ENCODE peak calls at places on chromosomes 1 and 21, in nine cellular contexts. One of them, this sample, is unnamed.

GRCh38 chr1:170732262-170732595 is 68.3 kb downstream of the PRRX1 start:
- DNase-seq in adrenal gland: no peak
- DNase-seq in left lung: no peak
- DNase-seq in uterus: no peak
- DNase-seq in transverse colon: no peak
- DNase-seq in body of pancreas: no peak
- DNase-seq in Peyer's patch: no peak
- DNase-seq in upper lobe of left lung: no peak
- DNase-seq in GM23248: peak; percentile 69
- DNase-seq in this sample: no peak

GRCh38 chr1:214514819-214515383 is 36.5 kb downstream of the PTPN14 start:
- DNase-seq in uterus: no peak
- DNase-seq in transverse colon: no peak
- DNase-seq in left lung: no peak
- DNase-seq in body of pancreas: no peak
- DNase-seq in adrenal gland: no peak
- DNase-seq in GM23248: no peak
- DNase-seq in upper lobe of left lung: no peak
- DNase-seq in Peyer's patch: no peak
- DNase-seq in this sample: no peak

GRCh38 chr1:6960291-6960758 is 175.1 kb downstream of the CAMTA1 start:
- DNase-seq in body of pancreas: peak; percentile 29
- DNase-seq in transverse colon: no peak
- DNase-seq in adrenal gland: peak; percentile 62
- DNase-seq in upper lobe of left lung: no peak
- DNase-seq in GM23248: peak; percentile 77
- DNase-seq in left lung: no peak
- DNase-seq in Peyer's patch: no peak
- DNase-seq in uterus: no peak
- DNase-seq in this sample: no peak

GRCh38 chr21:28633803-28634572 is 358.7 kb downstream of the LTN1 start:
- DNase-seq in transverse colon: no peak
- DNase-seq in upper lobe of left lung: no peak
- DNase-seq in uterus: peak; percentile 40
- DNase-seq in adrenal gland: no peak
- DNase-seq in Peyer's patch: no peak
- DNase-seq in left lung: no peak
- DNase-seq in GM23248: peak; percentile 93
- DNase-seq in body of pancreas: no peak
- DNase-seq in this sample: peak; percentile 82

GRCh38 chr21:35511298-35512162 is 462.4 kb upstream of the RUNX1 start:
- DNase-seq in body of pancreas: no peak
- DNase-seq in Peyer's patch: no peak
- DNase-seq in GM23248: peak; percentile 71
- DNase-seq in left lung: no peak
- DNase-seq in uterus: no peak
- DNase-seq in transverse colon: no peak
- DNase-seq in upper lobe of left lung: no peak
- DNase-seq in adrenal gland: no peak
- DNase-seq in this sample: no peak

GRCh38 chr1:230548997-230549396 is 93.3 kb upstream of the COG2 start:
- DNase-seq in GM23248: no peak
- DNase-seq in left lung: no peak
- DNase-seq in uterus: no peak
- DNase-seq in Peyer's patch: no peak
- DNase-seq in transverse colon: no peak
- DNase-seq in body of pancreas: no peak
- DNase-seq in adrenal gland: no peak
- DNase-seq in upper lobe of left lung: no peak
- DNase-seq in this sample: no peak

GRCh38 chr1:12622506-12622905 is 4.5 kb upstream of the DHRS3 start:
- DNase-seq in uterus: no peak
- DNase-seq in GM23248: no peak
- DNase-seq in transverse colon: no peak
- DNase-seq in Peyer's patch: no peak
- DNase-seq in left lung: no peak
- DNase-seq in adrenal gland: no peak
- DNase-seq in upper lobe of left lung: no peak
- DNase-seq in body of pancreas: peak; percentile 28
- DNase-seq in this sample: peak; percentile 81

GRCh38 chr1:219529116-219529515 is 83.8 kb downstream of the ZC3H11B start:
- DNase-seq in adrenal gland: no peak
- DNase-seq in body of pancreas: no peak
- DNase-seq in transverse colon: no peak
- DNase-seq in uterus: no peak
- DNase-seq in GM23248: no peak
- DNase-seq in upper lobe of left lung: no peak
- DNase-seq in Peyer's patch: no peak
- DNase-seq in left lung: no peak
- DNase-seq in this sample: no peak

GRCh38 chr1:31714442-31715096 is 10.8 kb upstream of the COL16A1 start:
- DNase-seq in GM23248: peak; percentile 86
- DNase-seq in transverse colon: peak; percentile 70
- DNase-seq in upper lobe of left lung: peak; percentile 28
- DNase-seq in Peyer's patch: peak; percentile 79
- DNase-seq in left lung: no peak
- DNase-seq in uterus: peak; percentile 96
- DNase-seq in body of pancreas: peak; percentile 29
- DNase-seq in adrenal gland: peak; percentile 87
- DNase-seq in this sample: peak; percentile 95
- H3K27ac ChIP-seq in GM23248: peak overlapping the region; percentile 93
- H3K27ac ChIP-seq in transverse colon: peak overlapping the region; percentile 86
- H3K27ac ChIP-seq in upper lobe of left lung: peak overlapping the region; percentile 83
- H3K27ac ChIP-seq in Peyer's patch: peak overlapping the region; percentile 94
- H3K27ac ChIP-seq in left lung: peak overlapping the region; percentile 57
- H3K27ac ChIP-seq in uterus: peak overlapping the region; percentile 99
- H3K27ac ChIP-seq in body of pancreas: peak overlapping the region; percentile 12
- H3K27ac ChIP-seq in adrenal gland: peak overlapping the region; percentile 85
- H3K27ac ChIP-seq in this sample: peak overlapping the region; percentile 94

GRCh38 chr1:9326596-9326995 is 33.9 kb downstream of the SPSB1 start:
- DNase-seq in left lung: no peak
- DNase-seq in Peyer's patch: no peak
- DNase-seq in upper lobe of left lung: no peak
- DNase-seq in adrenal gland: no peak
- DNase-seq in body of pancreas: no peak
- DNase-seq in transverse colon: peak; percentile 30
- DNase-seq in uterus: peak; percentile 59
- DNase-seq in GM23248: peak; percentile 79
- DNase-seq in this sample: peak; percentile 74

GRCh38 chr1:9328201-9328600 is 35.5 kb downstream of the SPSB1 start:
- DNase-seq in uterus: no peak
- DNase-seq in body of pancreas: no peak
- DNase-seq in Peyer's patch: no peak
- DNase-seq in GM23248: no peak
- DNase-seq in adrenal gland: no peak
- DNase-seq in upper lobe of left lung: no peak
- DNase-seq in transverse colon: no peak
- DNase-seq in left lung: no peak
- DNase-seq in this sample: no peak

GRCh38 chr1:9331558-9332346 is 39.1 kb downstream of the SPSB1 start:
- DNase-seq in body of pancreas: no peak
- DNase-seq in GM23248: peak; percentile 45
- DNase-seq in uterus: no peak
- DNase-seq in left lung: no peak
- DNase-seq in transverse colon: peak; percentile 43
- DNase-seq in upper lobe of left lung: no peak
- DNase-seq in Peyer's patch: no peak
- DNase-seq in adrenal gland: no peak
- DNase-seq in this sample: no peak

GRCh38 chr1:9331016-9331415 is 38.3 kb downstream of the SPSB1 start:
- DNase-seq in upper lobe of left lung: no peak
- DNase-seq in GM23248: no peak
- DNase-seq in Peyer's patch: peak; percentile 82
- DNase-seq in adrenal gland: no peak
- DNase-seq in transverse colon: peak; percentile 76
- DNase-seq in left lung: no peak
- DNase-seq in uterus: no peak
- DNase-seq in body of pancreas: no peak
- DNase-seq in this sample: no peak

DNA sequence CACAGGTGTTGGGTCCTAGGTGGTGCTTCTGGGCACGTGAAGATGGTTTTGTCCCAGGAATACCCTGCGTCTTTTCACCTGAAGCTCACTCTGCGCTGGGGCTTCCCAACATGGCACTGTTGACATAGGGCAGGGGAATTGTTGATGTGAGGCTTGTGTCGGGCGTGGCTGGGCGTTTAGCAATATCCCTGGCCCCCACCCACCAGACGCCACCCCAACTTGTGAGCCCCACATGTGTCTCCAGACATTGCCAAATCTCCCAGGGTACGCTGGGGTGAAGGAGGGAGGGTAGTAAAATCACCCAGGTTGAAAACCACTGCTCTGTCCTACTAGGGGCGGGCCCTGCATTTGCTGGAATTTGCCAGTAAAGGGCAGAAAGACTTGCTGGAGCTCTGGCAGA is 36.0 kb downstream of the SPSB1 start:
- DNase-seq in upper lobe of left lung: no peak
- DNase-seq in uterus: no peak
- DNase-seq in left lung: no peak
- DNase-seq in body of pancreas: no peak
- DNase-seq in adrenal gland: no peak
- DNase-seq in GM23248: no peak
- DNase-seq in transverse colon: peak; percentile 59
- DNase-seq in Peyer's patch: no peak
- DNase-seq in this sample: no peak
- H3K4me3 ChIP-seq in upper lobe of left lung: no peak overlapping the region
- H3K4me3 ChIP-seq in uterus: no peak overlapping the region
- H3K4me3 ChIP-seq in left lung: no peak overlapping the region
- H3K4me3 ChIP-seq in body of pancreas: no peak overlapping the region
- H3K4me3 ChIP-seq in adrenal gland: no peak overlapping the region
- H3K4me3 ChIP-seq in GM23248: no peak overlapping the region
- H3K4me3 ChIP-seq in transverse colon: no peak overlapping the region
- H3K4me3 ChIP-seq in Peyer's patch: no peak overlapping the region
- H3K4me3 ChIP-seq in this sample: no peak overlapping the region

GRCh38 chr1:89932598-89933364 is 62.1 kb upstream of the ZNF326 start:
- DNase-seq in uterus: no peak
- DNase-seq in adrenal gland: no peak
- DNase-seq in GM23248: no peak
- DNase-seq in upper lobe of left lung: no peak
- DNase-seq in Peyer's patch: no peak
- DNase-seq in left lung: no peak
- DNase-seq in transverse colon: no peak
- DNase-seq in body of pancreas: no peak
- DNase-seq in this sample: no peak

GRCh38 chr1:89931950-89932349 is 63.0 kb upstream of the ZNF326 start:
- DNase-seq in Peyer's patch: no peak
- DNase-seq in transverse colon: no peak
- DNase-seq in body of pancreas: no peak
- DNase-seq in adrenal gland: no peak
- DNase-seq in uterus: no peak
- DNase-seq in GM23248: no peak
- DNase-seq in upper lobe of left lung: no peak
- DNase-seq in left lung: no peak
- DNase-seq in this sample: no peak

GRCh38 chr1:89928506-89928905 is 66.4 kb upstream of the ZNF326 start:
- DNase-seq in upper lobe of left lung: no peak
- DNase-seq in body of pancreas: no peak
- DNase-seq in uterus: no peak
- DNase-seq in GM23248: no peak
- DNase-seq in transverse colon: no peak
- DNase-seq in adrenal gland: no peak
- DNase-seq in Peyer's patch: no peak
- DNase-seq in left lung: no peak
- DNase-seq in this sample: no peak

GRCh38 chr1:89929467-89930063 is 65.3 kb upstream of the ZNF326 start:
- DNase-seq in body of pancreas: no peak
- DNase-seq in Peyer's patch: no peak
- DNase-seq in GM23248: no peak
- DNase-seq in upper lobe of left lung: no peak
- DNase-seq in adrenal gland: no peak
- DNase-seq in left lung: no peak
- DNase-seq in transverse colon: no peak
- DNase-seq in uterus: no peak
- DNase-seq in this sample: no peak

DNA sequence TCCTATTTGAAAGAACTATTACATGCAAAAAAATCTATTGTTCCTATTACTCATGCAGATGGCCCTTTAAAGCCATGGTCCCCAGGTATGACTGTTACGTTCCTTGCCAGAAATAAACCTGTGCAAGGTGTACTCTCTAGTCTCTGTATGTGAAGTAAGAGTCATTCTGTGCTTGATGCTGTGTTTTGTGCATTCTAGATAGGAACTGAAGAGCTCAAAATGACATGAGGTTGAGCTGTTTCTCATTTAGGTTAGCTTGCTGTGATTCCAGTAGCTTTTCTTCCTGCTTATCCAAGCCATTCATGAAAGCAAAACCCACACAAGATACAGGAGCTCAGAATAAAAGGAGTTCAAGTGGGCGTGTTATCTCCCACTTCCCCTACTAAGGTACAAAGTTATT is 64.3 kb upstream of the ZNF326 start:
- DNase-seq in upper lobe of left lung: no peak
- DNase-seq in transverse colon: no peak
- DNase-seq in left lung: no peak
- DNase-seq in adrenal gland: no peak
- DNase-seq in Peyer's patch: no peak
- DNase-seq in body of pancreas: no peak
- DNase-seq in GM23248: no peak
- DNase-seq in uterus: no peak
- DNase-seq in this sample: no peak
- H3K27ac ChIP-seq in upper lobe of left lung: no peak overlapping the region
- H3K27ac ChIP-seq in transverse colon: no peak overlapping the region
- H3K27ac ChIP-seq in left lung: no peak overlapping the region
- H3K27ac ChIP-seq in adrenal gland: no peak overlapping the region
- H3K27ac ChIP-seq in Peyer's patch: no peak overlapping the region
- H3K27ac ChIP-seq in body of pancreas: no peak overlapping the region
- H3K27ac ChIP-seq in GM23248: no peak overlapping the region
- H3K27ac ChIP-seq in uterus: no peak overlapping the region
- H3K27ac ChIP-seq in this sample: no peak overlapping the region

GRCh38 chr1:236095705-236096500 is 31.0 kb upstream of the NID1 start:
- DNase-seq in adrenal gland: no peak
- DNase-seq in uterus: no peak
- DNase-seq in body of pancreas: no peak
- DNase-seq in left lung: no peak
- DNase-seq in Peyer's patch: no peak
- DNase-seq in upper lobe of left lung: no peak
- DNase-seq in transverse colon: no peak
- DNase-seq in GM23248: no peak
- DNase-seq in this sample: no peak

GRCh38 chr1:236100799-236101198 is 35.9 kb upstream of the NID1 start:
- DNase-seq in adrenal gland: no peak
- DNase-seq in transverse colon: no peak
- DNase-seq in Peyer's patch: no peak
- DNase-seq in body of pancreas: no peak
- DNase-seq in left lung: no peak
- DNase-seq in uterus: no peak
- DNase-seq in upper lobe of left lung: no peak
- DNase-seq in GM23248: no peak
- DNase-seq in this sample: peak; percentile 14

GRCh38 chr1:236101233-236102200 is 36.6 kb upstream of the NID1 start:
- DNase-seq in left lung: no peak
- DNase-seq in transverse colon: no peak
- DNase-seq in upper lobe of left lung: no peak
- DNase-seq in Peyer's patch: no peak
- DNase-seq in adrenal gland: no peak
- DNase-seq in uterus: no peak
- DNase-seq in body of pancreas: no peak
- DNase-seq in GM23248: no peak
- DNase-seq in this sample: peak; percentile 8

GRCh38 chr1:236099622-236100021 is 34.7 kb upstream of the NID1 start:
- DNase-seq in uterus: no peak
- DNase-seq in upper lobe of left lung: no peak
- DNase-seq in left lung: no peak
- DNase-seq in transverse colon: no peak
- DNase-seq in adrenal gland: no peak
- DNase-seq in GM23248: peak; percentile 34
- DNase-seq in Peyer's patch: no peak
- DNase-seq in body of pancreas: no peak
- DNase-seq in this sample: peak; percentile 17

DNA sequence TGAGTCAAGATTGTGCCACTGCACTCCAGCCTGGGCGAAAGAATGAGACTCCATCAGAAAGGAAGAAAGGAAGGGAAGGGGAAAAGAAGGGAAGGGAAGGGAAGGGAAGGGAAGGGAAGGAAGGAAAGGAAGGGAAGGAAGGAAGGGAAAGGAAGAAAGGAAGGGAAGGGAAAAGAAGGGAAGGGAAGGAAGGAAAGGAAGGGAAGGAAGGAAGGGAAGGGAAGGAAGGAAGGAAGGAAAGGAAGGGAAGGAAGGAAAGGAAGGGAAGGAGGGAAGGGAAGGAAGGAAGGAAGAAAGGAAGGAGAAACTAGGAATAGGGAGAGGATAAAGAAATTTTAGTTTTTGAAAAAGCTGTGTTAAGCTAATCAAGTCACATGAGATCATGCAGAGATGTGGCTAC is 33.4 kb upstream of the NID1 start:
- DNase-seq in Peyer's patch: no peak
- DNase-seq in GM23248: no peak
- DNase-seq in adrenal gland: no peak
- DNase-seq in upper lobe of left lung: no peak
- DNase-seq in uterus: no peak
- DNase-seq in left lung: no peak
- DNase-seq in body of pancreas: no peak
- DNase-seq in transverse colon: no peak
- DNase-seq in this sample: no peak
- H3K4me3 ChIP-seq in Peyer's patch: no peak overlapping the region
- H3K4me3 ChIP-seq in GM23248: no peak overlapping the region
- H3K4me3 ChIP-seq in adrenal gland: no peak overlapping the region
- H3K4me3 ChIP-seq in upper lobe of left lung: no peak overlapping the region
- H3K4me3 ChIP-seq in uterus: no peak overlapping the region
- H3K4me3 ChIP-seq in left lung: no peak overlapping the region
- H3K4me3 ChIP-seq in body of pancreas: no peak overlapping the region
- H3K4me3 ChIP-seq in transverse colon: no peak overlapping the region
- H3K4me3 ChIP-seq in this sample: no peak overlapping the region

This sample was measured in aorta.